ENCODE peak calls at places on chromosomes 4 and X, in four cellular contexts. O is A172, C is M059J, Q is NCI-H1417. E is an unnamed sample.

GRCh38 chrX:85988353-85988752 is 59.0 kb downstream of the CHM start:
- DNase-seq in O (no peak), C (no peak), Q (no peak), E (no peak)

GRCh38 chrX:100975212-100975611 is 5.7 kb downstream of the ARL13A start:
- DNase-seq in O (no peak), C (no peak), Q (no peak), E (no peak)

GRCh38 chr4:54723786-54724185 is 66.0 kb downstream of the KIT start:
- DNase-seq in O (no peak), C (no peak), Q (no peak), E (no peak)

GRCh38 chr4:102623622-102624021 is 122.5 kb downstream of the NFKB1 start:
- DNase-seq in O (peak), C (peak), Q (peak), E (peak)

GRCh38 chr4:6182390-6183280 is 17.7 kb downstream of the JAKMIP1 start:
- DNase-seq in O (no peak), C (no peak), Q (no peak), E (no peak)

GRCh38 chrX:40154853-40155616 is 57.3 kb upstream of the BCOR start:
- DNase-seq in O (no peak), C (peak), Q (peak), E (peak)

GRCh38 chr4:77699731-77700210 is 94.2 kb downstream of the CXCL13 start:
- DNase-seq in O (peak), C (peak), Q (peak), E (peak)

GRCh38 chrX:128975716-128976115 is 547.6 kb downstream of the SMARCA1 start:
- DNase-seq in O (no peak), C (no peak), Q (peak), E (peak)

GRCh38 chr4:184396570-184397515 is 77.5 kb downstream of the IRF2 start:
- DNase-seq in O (no peak), C (no peak), Q (no peak), E (no peak)

GRCh38 chr4:101458473-101458872 is 111.1 kb upstream of the PPP3CA start:
- DNase-seq in O (no peak), C (no peak), Q (no peak), E (no peak)

GRCh38 chrX:133042260-133042659 is 54.6 kb downstream of the USP26 start:
- DNase-seq in O (no peak), C (no peak), Q (no peak), E (no peak)

GRCh38 chrX:69037786-69038185 is 127.5 kb downstream of the PJA1 start:
- DNase-seq in O (no peak), C (no peak), Q (no peak), E (no peak)

GRCh38 chr4:118849867-118850812 is 14.2 kb upstream of the SEC24D start:
- DNase-seq in O (peak), C (peak), Q (peak), E (peak)

GRCh38 chr4:138602664-138603063 is 360.5 kb upstream of the SLC7A11 start:
- DNase-seq in O (peak), C (peak), Q (no peak), E (no peak)

GRCh38 chr4:110632506-110633357 is 9.9 kb upstream of the PITX2 start:
- DNase-seq in O (no peak), C (no peak), Q (peak), E (no peak)

GRCh38 chr4:4456351-4456750 is 69.4 kb downstream of the NSG1 start:
- DNase-seq in O (peak), C (peak), Q (no peak), E (no peak)

GRCh38 chrX:42241421-42241820 is 318.1 kb upstream of the CASK start:
- DNase-seq in O (no peak), C (peak), Q (no peak), E (no peak)

GRCh38 chr4:128606173-128606572 is 203.3 kb upstream of the JADE1 start:
- DNase-seq in O (peak), C (peak), Q (no peak), E (peak)

GRCh38 chrX:119579414-119579813 is 5.1 kb downstream of the UBE2A start:
- DNase-seq in O (no peak), C (no peak), Q (no peak), E (no peak)

GRCh38 chr4:8534129-8534528 is 46.1 kb upstream of the GPR78 start:
- DNase-seq in O (peak), C (peak), Q (peak), E (no peak)

GRCh38 chr4:119046263-119046662 is 89.4 kb upstream of the MYOZ2 start:
- DNase-seq in O (no peak), C (no peak), Q (no peak), E (no peak)

E was measured in RKO.